ENCODE peak calls at places on chromosomes 7 and 10, in nine cellular contexts. W is IMR-90, C is neuronal stem cell, Z is GM12878, R is OCI-LY7, J is GM23248, I is neural progenitor cell, U is H1, X is mesendoderm. O is an unnamed sample.

GRCh38 chr7:131826960-131827359 is 270.5 kb upstream of the PODXL start:
- DNase-seq in I (peak; percentile 23), R (no peak), Z (no peak), C (no peak), U (no peak), W (no peak), X (peak; percentile 97), J (peak; percentile 6), O (peak; percentile 7)

GRCh38 chr10:7029672-7030071 is 381.2 kb downstream of the SFMBT2 start:
- DNase-seq in J (no peak), U (no peak), I (no peak), W (no peak), C (no peak), X (no peak), R (no peak), Z (no peak), O (no peak)

GRCh38 chr7:3461923-3462322 is 160.9 kb downstream of the SDK1 start:
- DNase-seq in X (no peak), J (no peak), U (no peak), I (no peak), Z (no peak), C (no peak), R (no peak), W (no peak), O (no peak)

GRCh38 chr7:142804715-142805114 is 33.9 kb downstream of the PRSS2 start:
- DNase-seq in R (peak; percentile 62), I (no peak), C (no peak), W (no peak), U (no peak), X (no peak), J (no peak), Z (no peak), O (no peak)

GRCh38 chr10:61628875-61629513 is 33.7 kb upstream of the CABCOCO1 start:
- DNase-seq in U (no peak), Z (no peak), C (no peak), X (peak; percentile 81), R (no peak), I (no peak), W (peak; percentile 95), J (peak; percentile 94), O (peak; percentile 85)

GRCh38 chr7:40572810-40573470 is 438.1 kb downstream of the SUGCT start:
- DNase-seq in U (no peak), R (no peak), J (peak; percentile 50), W (peak; percentile 93), Z (no peak), I (no peak), C (no peak), X (no peak), O (no peak)

GRCh38 chr7:140079121-140079536 is 16.4 kb upstream of the PARP12 start:
- DNase-seq in R (peak; percentile 7), W (peak; percentile 83), U (peak; percentile 31), Z (no peak), X (peak; percentile 82), J (peak; percentile 79), C (peak; percentile 32), I (peak; percentile 87), O (peak; percentile 46)

GRCh38 chr7:96026606-96027005 is 254.3 kb downstream of the DYNC1I1 start:
- DNase-seq in R (no peak), U (no peak), W (peak; percentile 62), I (no peak), X (no peak), C (no peak), Z (no peak), J (peak; percentile 42), O (no peak)

GRCh38 chr10:80460399-80461207 is 6.5 kb downstream of the TSPAN14 start:
- DNase-seq in C (no peak), I (peak; percentile 39), X (peak; percentile 93), W (peak; percentile 63), U (no peak), J (peak; percentile 54), Z (no peak), R (no peak), O (peak; percentile 95)

GRCh38 chr10:15433850-15434537 is 62.9 kb upstream of the FAM171A1 start:
- DNase-seq in U (no peak), Z (no peak), R (peak; percentile 54), C (peak; percentile 53), W (peak; percentile 46), X (peak; percentile 47), I (peak; percentile 68), J (peak; percentile 67), O (peak; percentile 25)

GRCh38 chr7:129843365-129843898 is 109.3 kb downstream of the UBE2H start:
- DNase-seq in W (no peak), J (no peak), I (peak; percentile 39), Z (no peak), X (peak; percentile 77), C (no peak), U (peak; percentile 76), R (no peak), O (no peak)

GRCh38 chr10:3452234-3452633 is 279.7 kb upstream of the PITRM1 start:
- DNase-seq in J (peak; percentile 90), R (no peak), Z (no peak), I (peak; percentile 34), X (peak; percentile 77), C (no peak), U (no peak), W (peak; percentile 97), O (peak; percentile 56)

GRCh38 chr7:132117181-132117580 is 459.1 kb downstream of the PLXNA4 start:
- DNase-seq in W (peak; percentile 28), Z (no peak), R (no peak), U (no peak), X (peak; percentile 78), I (no peak), J (peak; percentile 86), C (no peak), O (peak; percentile 80)

GRCh38 chr10:44975487-44976331 is 2.9 kb downstream of the DEPP1 start:
- DNase-seq in X (peak; percentile 90), W (peak; percentile 76), R (no peak), Z (no peak), I (peak; percentile 42), U (no peak), C (no peak), J (peak; percentile 52), O (peak; percentile 90)

GRCh38 chr10:110502851-110503301 is 5.2 kb downstream of the DUSP5 start:
- DNase-seq in J (peak; percentile 90), I (no peak), Z (peak; percentile 93), U (no peak), R (peak; percentile 92), W (peak; percentile 80), X (no peak), C (no peak), O (peak; percentile 55)

GRCh38 chr10:121830101-121830500 is 97.7 kb downstream of the ATE1 start:
- DNase-seq in Z (no peak), R (no peak), W (no peak), C (no peak), U (no peak), J (no peak), X (no peak), I (no peak), O (no peak)

GRCh38 chr7:112869111-112869774 is 79.0 kb upstream of the TMEM168 start:
- DNase-seq in I (peak; percentile 53), W (peak; percentile 28), U (peak; percentile 59), C (peak; percentile 20), X (peak; percentile 86), J (peak; percentile 53), Z (peak; percentile 9), R (peak; percentile 59), O (peak; percentile 25)

GRCh38 chr7:92634924-92635519 is 44.8 kb upstream of the FAM133B start:
- DNase-seq in R (no peak), C (no peak), W (peak; percentile 90), J (peak; percentile 84), I (no peak), X (peak; percentile 41), U (no peak), Z (no peak), O (peak; percentile 85)

GRCh38 chr10:29150010-29150409 is 138.9 kb upstream of the LYZL1 start:
- DNase-seq in W (no peak), J (no peak), C (no peak), R (no peak), U (no peak), I (peak; percentile 20), Z (no peak), X (peak; percentile 27), O (no peak)

GRCh38 chr7:143433759-143434158 is 9.5 kb upstream of the TAS2R60 start:
- DNase-seq in X (no peak), J (no peak), C (no peak), I (no peak), W (no peak), R (no peak), U (no peak), Z (no peak), O (no peak)

GRCh38 chr10:112424658-112425057 is 22.1 kb downstream of the ZDHHC6 start:
- DNase-seq in C (peak; percentile 24), Z (no peak), J (no peak), I (peak; percentile 46), R (no peak), U (no peak), X (no peak), W (no peak), O (no peak)
- H3K36me3 ChIP-seq in C (peaks cover 16% of the 10 kb centered on the region), Z (peaks cover 4% of the 10 kb centered on the region), J (no peaks in the 10 kb centered on the region), I (no peaks in the 10 kb centered on the region), R (peaks cover 83% of the 10 kb centered on the region), U (no peaks in the 10 kb centered on the region), X (no peaks in the 10 kb centered on the region), W (peaks cover 5% of the 10 kb centered on the region), O (peaks cover 10% of the 10 kb centered on the region)

DNA sequence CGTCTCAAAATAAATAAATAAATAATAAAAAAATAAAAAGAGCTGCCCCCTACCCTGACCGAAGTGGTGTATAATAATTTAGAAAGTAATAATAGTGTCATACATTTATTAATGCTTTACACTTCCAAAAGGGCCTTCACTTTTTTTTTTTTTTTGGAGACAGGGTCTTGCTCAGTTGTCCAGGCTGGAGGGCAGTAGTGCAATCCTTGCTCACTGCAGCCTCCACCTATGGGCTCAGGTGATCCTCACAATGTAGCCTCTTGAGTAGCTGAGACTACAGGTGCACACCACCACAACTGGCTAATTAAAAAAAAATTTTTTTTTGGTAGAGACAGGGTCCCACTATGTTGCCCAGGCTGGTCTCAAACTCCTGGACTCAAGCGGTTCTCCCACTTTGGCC is 1.4 kb downstream of the FAM149B1 start:
- DNase-seq in U (no peak), R (no peak), Z (no peak), C (no peak), X (no peak), W (no peak), J (no peak), I (no peak), O (no peak)
- H3K4me2 ChIP-seq in U (peak overlapping the region; percentile 77), R (no peak overlapping the region), Z (peak overlapping the region; percentile 67), C (no peak overlapping the region), X (no peak overlapping the region), W (no peak overlapping the region), J (peak overlapping the region; percentile 97), I (peak overlapping the region; percentile 91), O (peak overlapping the region; percentile 77)

GRCh38 chr7:5333121-5334050 is 50.6 kb downstream of the SLC29A4 start:
- DNase-seq in X (no peak), U (no peak), C (no peak), I (no peak), Z (no peak), J (no peak), W (no peak), R (no peak), O (no peak)
- H3K36me3 ChIP-seq in X (no peaks in the 10 kb centered on the region), U (no peaks in the 10 kb centered on the region), C (peaks cover 93% of the 10 kb centered on the region), I (peaks cover 4% of the 10 kb centered on the region), Z (peaks cover 4% of the 10 kb centered on the region), J (peaks cover 41% of the 10 kb centered on the region), W (peaks cover 66% of the 10 kb centered on the region), R (peaks cover 47% of the 10 kb centered on the region), O (peaks cover 13% of the 10 kb centered on the region)

DNA sequence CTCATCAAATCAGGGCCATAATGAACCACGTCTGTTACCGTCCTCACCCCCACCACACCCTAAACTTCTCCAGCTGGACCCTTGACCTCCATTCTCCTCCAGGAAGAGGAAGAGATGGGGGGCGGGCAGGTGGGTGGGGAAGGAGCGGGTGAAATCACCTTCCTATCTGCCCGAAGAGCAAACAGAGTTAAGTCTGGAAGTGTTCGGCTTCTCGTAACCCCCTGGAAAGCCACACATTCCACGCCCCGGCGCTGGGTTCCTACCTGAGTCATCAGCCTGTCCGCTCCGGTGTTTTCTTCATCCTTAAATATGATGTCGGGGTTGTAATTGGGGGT is 736 bp downstream of the SHH start:
- DNase-seq in X (peak; percentile 44), C (no peak), U (no peak), J (no peak), R (no peak), W (no peak), Z (no peak), I (peak; percentile 39), O (no peak)
- H3K4me2 ChIP-seq in X (peak overlapping the region; percentile 29), C (no peak overlapping the region), U (peak overlapping the region; percentile 40), J (no peak overlapping the region), R (no peak overlapping the region), W (no peak overlapping the region), Z (no peak overlapping the region), I (peak overlapping the region; percentile 63), O (peak overlapping the region; percentile 87)